ENCODE peak calls at places on chromosomes 13 and 19, in nine cellular contexts. I is fibroblast of villous mesenchyme, S is tibial nerve, A is MCF 10A, Q is GM10248, G is stomach, B is neural crest cell, L is colonic mucosa, O is fibroblast of the aortic adventitia. U is an unnamed sample.
A peak's percentile ranks its signal among the peaks of the same experiment; 100 is the strongest.

GRCh38 chr19:52557231-52557995 is 12.7 kb upstream of the ZNF701 start:
- DNase-seq in Q (no peak), A (no peak), G (no peak), I (no peak), S (no peak), B (no peak), O (no peak), L (no peak), U (no peak)

GRCh38 chr13:110506859-110507566 is 54.5 kb downstream of the RAB20 start:
- DNase-seq in L (peak; percentile 94), Q (no peak), G (peak; percentile 94), S (peak; percentile 30), O (peak; percentile 10), I (peak; percentile 64), B (no peak), A (peak; percentile 88), U (no peak)

GRCh38 chr13:98495627-98496238 is 81.2 kb downstream of the STK24 start:
- DNase-seq in B (no peak), G (no peak), S (no peak), Q (no peak), L (no peak), I (peak; percentile 82), A (peak; percentile 14), O (peak; percentile 64), U (no peak)

GRCh38 chr13:36356058-36356457 is 9.9 kb upstream of the SPART start:
- DNase-seq in B (no peak), Q (no peak), G (no peak), O (no peak), I (no peak), S (no peak), L (no peak), A (no peak), U (no peak)

GRCh38 chr13:44160549-44161278 is 212.9 kb upstream of the SERP2 start:
- DNase-seq in L (no peak), O (peak; percentile 18), A (no peak), I (no peak), S (no peak), B (no peak), Q (no peak), G (no peak), U (no peak)

GRCh38 chr19:18854982-18855381 is 23.2 kb downstream of the UPF1 start:
- DNase-seq in G (no peak), S (no peak), B (no peak), L (no peak), A (no peak), O (no peak), I (no peak), Q (no peak), U (no peak)

GRCh38 chr13:66635526-66635925 is 594.6 kb downstream of the PCDH9 start:
- DNase-seq in O (peak; percentile 92), A (peak; percentile 76), B (no peak), S (no peak), L (no peak), G (no peak), Q (no peak), I (peak; percentile 26), U (no peak)

GRCh38 chr13:52617070-52618060 is 24.9 kb upstream of the HNRNPA1L2 start:
- DNase-seq in A (peak; percentile 85), B (peak; percentile 74), Q (peak; percentile 86), O (peak; percentile 85), G (peak; percentile 72), S (peak; percentile 66), I (peak; percentile 79), L (peak; percentile 78), U (peak; percentile 49)

GRCh38 chr19:7701049-7701653 is 780 bp downstream of the FCER2 start:
- DNase-seq in S (no peak), O (no peak), L (no peak), Q (no peak), G (no peak), B (no peak), A (no peak), I (no peak), U (no peak)

GRCh38 chr13:41502676-41503075 is 45.3 kb downstream of the RGCC start:
- DNase-seq in S (no peak), G (no peak), A (no peak), L (no peak), Q (peak; percentile 42), O (no peak), B (no peak), I (no peak), U (no peak)

GRCh38 chr19:8340341-8341096 is 2.5 kb downstream of the KANK3 start:
- DNase-seq in Q (peak; percentile 16), G (peak; percentile 37), O (no peak), I (peak; percentile 96), S (no peak), B (no peak), A (no peak), L (no peak), U (no peak)

GRCh38 chr13:106295971-106296370 is 239.5 kb downstream of the EFNB2 start:
- DNase-seq in A (no peak), B (no peak), G (no peak), Q (no peak), I (no peak), L (no peak), S (no peak), O (no peak), U (no peak)

DNA sequence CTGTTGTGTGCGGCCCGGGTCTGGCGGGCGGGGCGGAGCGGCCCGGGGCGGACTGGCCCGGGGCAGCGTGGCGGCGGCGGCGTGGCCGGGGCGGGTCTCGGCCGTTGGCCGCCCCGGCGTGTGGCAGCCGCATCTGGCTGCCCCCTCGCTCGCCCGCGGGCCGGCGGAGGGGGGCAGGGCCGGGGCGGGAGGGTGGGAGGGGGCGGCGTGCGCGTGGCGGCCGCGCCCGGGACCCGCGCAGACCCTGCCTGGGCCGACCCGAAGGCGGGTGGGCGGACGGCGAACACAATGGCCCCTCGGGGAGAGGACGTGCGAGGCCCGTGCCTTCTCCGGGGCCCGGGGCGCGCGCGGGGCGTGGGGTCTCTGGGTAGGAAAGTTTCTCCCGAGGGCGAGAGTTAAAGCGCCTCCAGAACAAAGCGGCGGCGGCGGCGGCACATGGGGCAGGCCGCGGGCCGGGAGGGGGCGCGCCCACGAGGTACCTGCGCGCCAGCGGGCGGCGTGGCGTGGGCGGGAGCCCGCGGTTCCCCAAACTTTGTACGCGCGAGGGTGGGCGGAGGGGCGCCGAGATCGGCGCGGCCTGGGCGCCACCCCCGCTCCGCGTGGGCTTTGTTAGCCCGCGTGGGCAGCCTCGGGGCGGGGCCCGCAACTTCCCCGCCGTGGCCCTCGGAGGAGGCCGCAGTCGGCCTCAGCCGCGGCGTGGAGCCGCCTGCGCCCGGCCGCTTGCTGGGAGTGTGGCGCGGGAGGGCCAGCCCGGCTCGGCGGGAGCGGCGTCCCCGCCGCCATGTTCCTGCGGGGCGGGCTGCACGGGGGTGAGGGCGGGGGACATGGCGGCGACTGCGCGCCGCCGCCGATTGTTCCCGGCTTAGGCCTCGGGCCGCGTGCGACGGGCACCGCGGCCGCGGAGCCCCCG is 764 bp downstream of the MIR17HG start:
- DNase-seq in L (peak; percentile 51), A (peak; percentile 34), Q (peak; percentile 79), S (peak; percentile 27), I (peak; percentile 18), O (peak; percentile 37), G (peak; percentile 53), B (peak; percentile 30), U (no peak)
- TF ChIP-seq CTCF in L (no peak), A (peak; percentile 4), Q (peak; percentile 39), S (no peak), I (no peak), O (no peak), G (no peak), B (no peak), U (no peak)

DNA sequence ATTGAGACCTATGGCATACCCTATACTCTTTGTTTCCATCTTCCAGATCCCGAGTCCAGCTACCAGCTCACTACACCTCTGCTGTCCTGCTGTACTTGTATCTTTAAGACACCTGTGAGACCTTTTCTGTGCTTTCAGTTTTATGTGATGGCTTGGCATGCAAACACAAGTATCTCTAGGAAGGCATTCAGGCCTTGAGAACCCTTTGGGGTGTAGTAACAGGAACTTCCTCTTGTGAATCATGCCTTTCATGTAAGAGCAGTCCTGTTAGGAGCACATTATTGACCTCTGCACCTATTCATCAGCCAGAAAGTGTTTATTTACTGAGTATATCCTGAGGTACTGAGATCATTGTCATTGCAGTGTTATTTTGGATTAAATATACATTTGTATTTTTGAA is 87.0 kb upstream of the HTR2A start:
- DNase-seq in S (no peak), L (no peak), B (no peak), Q (peak; percentile 48), I (no peak), A (peak; percentile 25), O (peak; percentile 16), G (no peak), U (no peak)
- TF ChIP-seq CTCF in S (no peak), L (no peak), B (no peak), Q (no peak), I (no peak), A (no peak), O (peak; percentile 4), G (no peak), U (no peak)

GRCh38 chr13:33322965-33323668 is 37.6 kb upstream of the STARD13 start:
- DNase-seq in A (no peak), I (no peak), O (no peak), L (no peak), G (no peak), B (no peak), S (no peak), Q (no peak), U (no peak)

GRCh38 chr13:33323766-33324525 is 38.4 kb upstream of the STARD13 start:
- DNase-seq in L (no peak), Q (no peak), O (peak; percentile 79), I (no peak), B (no peak), S (no peak), G (no peak), A (no peak), U (no peak)

GRCh38 chr13:33328691-33329090 is 43.1 kb upstream of the STARD13 start:
- DNase-seq in Q (no peak), A (peak; percentile 12), L (no peak), S (no peak), I (no peak), B (peak; percentile 3), G (no peak), O (no peak), U (no peak)

GRCh38 chr13:33326723-33327122 is 41.2 kb upstream of the STARD13 start:
- DNase-seq in O (no peak), B (no peak), I (no peak), Q (no peak), S (no peak), G (no peak), L (no peak), A (no peak), U (no peak)

GRCh38 chr13:33326246-33326645 is 40.7 kb upstream of the STARD13 start:
- DNase-seq in I (no peak), Q (no peak), G (no peak), B (no peak), A (no peak), L (no peak), O (no peak), S (no peak), U (no peak)
- TF ChIP-seq CTCF in I (no peak), Q (no peak), G (no peak), B (no peak), A (no peak), L (no peak), O (no peak), S (no peak), U (no peak)

GRCh38 chr19:39415111-39416046 is 2.9 kb downstream of the PLEKHG2 start:
- DNase-seq in G (no peak), S (no peak), I (no peak), O (no peak), Q (no peak), B (no peak), A (no peak), L (peak; percentile 20), U (no peak)
- TF ChIP-seq CTCF in G (no peak), S (no peak), I (no peak), O (no peak), Q (no peak), B (no peak), A (no peak), L (no peak), U (no peak)

GRCh38 chr13:76019421-76020044 is 383.4 kb downstream of the LMO7 start:
- DNase-seq in L (peak; percentile 23), Q (peak; percentile 4), S (no peak), A (peak; percentile 11), I (peak; percentile 12), B (peak; percentile 49), G (no peak), O (no peak), U (no peak)
- TF ChIP-seq CTCF in L (no peak), Q (peak; percentile 7), S (peak; percentile 53), A (peak; percentile 9), I (peak; percentile 50), B (peak; percentile 54), G (no peak), O (no peak), U (no peak)

U was measured in AG09319.